ENCODE peak calls at places on chromosomes 1 and 21, in four cellular contexts. G is MM.1S, M is mammary epithelial cell, F is HepG2. V is an unnamed sample.

GRCh38 chr21:14438204-14438603 is 55.3 kb upstream of the HSPA13 start:
- DNase-seq in G (no peak), M (no peak), F (no peak), V (no peak)

GRCh38 chr1:66758247-66758755 is 6.0 kb downstream of the DYNLT5 start:
- DNase-seq in G (peak; percentile 94), M (no peak), F (no peak), V (peak; percentile 87)

GRCh38 chr1:154999651-155000474 is 2.7 kb upstream of the ZBTB7B start:
- DNase-seq in G (peak; percentile 91), M (no peak), F (peak; percentile 41), V (peak; percentile 76)

GRCh38 chr1:228076796-228077430 is 5.6 kb upstream of the ARF1 start:
- DNase-seq in G (no peak), M (no peak), F (no peak), V (no peak)

GRCh38 chr1:225813250-225813964 is 3.5 kb downstream of the EPHX1 start:
- DNase-seq in G (no peak), M (no peak), F (peak; percentile 100), V (peak; percentile 26)

GRCh38 chr1:68168545-68169065 is 63.7 kb downstream of the WLS start:
- DNase-seq in G (no peak), M (no peak), F (no peak), V (no peak)

GRCh38 chr21:40471103-40471502 is 375.9 kb downstream of the DSCAM start:
- DNase-seq in G (peak; percentile 70), M (no peak), F (no peak), V (no peak)

GRCh38 chr1:27392778-27393635 is 585 bp downstream of the GPR3 start:
- DNase-seq in G (no peak), M (no peak), F (no peak), V (no peak)

GRCh38 chr1:17662296-17662695 is 92.8 kb upstream of the ACTL8 start:
- DNase-seq in G (no peak), M (no peak), F (no peak), V (no peak)

GRCh38 chr1:8822383-8823294 is 5.2 kb upstream of the RERE start:
- DNase-seq in G (no peak), M (peak; percentile 84), F (peak; percentile 59), V (no peak)

GRCh38 chr1:1092149-1092855 is 18.2 kb upstream of the RNF223 start:
- DNase-seq in G (no peak), M (no peak), F (no peak), V (no peak)

GRCh38 chr1:113433177-113433576 is 42.9 kb downstream of the MAGI3 start:
- DNase-seq in G (no peak), M (no peak), F (no peak), V (no peak)

GRCh38 chr1:10904396-10905358 is 107.8 kb upstream of the TARDBP start:
- DNase-seq in G (no peak), M (no peak), F (no peak), V (peak; percentile 10)

GRCh38 chr1:109986054-109986444 is 1.5 kb downstream of the AHCYL1 start:
- DNase-seq in G (no peak), M (no peak), F (no peak), V (no peak)

GRCh38 chr1:109984456-109985250 is at the start of gene AHCYL1:
- DNase-seq in G (peak; percentile 94), M (peak; percentile 97), F (peak; percentile 95), V (peak; percentile 99)

GRCh38 chr1:109985251-109986053 is 887 bp downstream of the AHCYL1 start:
- DNase-seq in G (no peak), M (no peak), F (no peak), V (no peak)

GRCh38 chr1:109983380-109984189 is 980 bp upstream of the AHCYL1 start:
- DNase-seq in G (no peak), M (no peak), F (no peak), V (no peak)

GRCh38 chr1:109984190-109984455 is 442 bp upstream of the AHCYL1 start:
- DNase-seq in G (no peak), M (no peak), F (no peak), V (no peak)
- H3K4me3 ChIP-seq in G (peak overlapping the region; percentile 29), M (no peak overlapping the region), F (peak overlapping the region; percentile 31), V (peak overlapping the region; percentile 99)

GRCh38 chr1:164561007-164561406 is 2.0 kb downstream of the PBX1 start:
- DNase-seq in G (no peak), M (peak; percentile 31), F (no peak), V (no peak)
- H3K4me2 ChIP-seq in G (peak overlapping the region; percentile 45), M (peak overlapping the region; percentile 89), F (no peak overlapping the region), V (no peak overlapping the region)

GRCh38 chr1:246919902-246920301 is 11.8 kb downstream of the AHCTF1 start:
- DNase-seq in G (no peak), M (no peak), F (peak; percentile 69), V (no peak)
- H3K36me3 ChIP-seq in G (peaks cover 18% of the 10 kb centered on the region), M (peaks cover 14% of the 10 kb centered on the region), F (peaks cover 7% of the 10 kb centered on the region), V (peaks cover 91% of the 10 kb centered on the region)

GRCh38 chr1:198166900-198167299 is 10.1 kb downstream of the NEK7 start:
- DNase-seq in G (no peak), M (no peak), F (no peak), V (no peak)

GRCh38 chr1:198165927-198166647 is 9.3 kb downstream of the NEK7 start:
- DNase-seq in G (no peak), M (no peak), F (no peak), V (no peak)

GRCh38 chr1:198169704-198170103 is 12.9 kb downstream of the NEK7 start:
- DNase-seq in G (no peak), M (peak; percentile 97), F (no peak), V (no peak)

GRCh38 chr1:198168180-198168579 is 11.4 kb downstream of the NEK7 start:
- DNase-seq in G (no peak), M (peak; percentile 56), F (no peak), V (no peak)

DNA sequence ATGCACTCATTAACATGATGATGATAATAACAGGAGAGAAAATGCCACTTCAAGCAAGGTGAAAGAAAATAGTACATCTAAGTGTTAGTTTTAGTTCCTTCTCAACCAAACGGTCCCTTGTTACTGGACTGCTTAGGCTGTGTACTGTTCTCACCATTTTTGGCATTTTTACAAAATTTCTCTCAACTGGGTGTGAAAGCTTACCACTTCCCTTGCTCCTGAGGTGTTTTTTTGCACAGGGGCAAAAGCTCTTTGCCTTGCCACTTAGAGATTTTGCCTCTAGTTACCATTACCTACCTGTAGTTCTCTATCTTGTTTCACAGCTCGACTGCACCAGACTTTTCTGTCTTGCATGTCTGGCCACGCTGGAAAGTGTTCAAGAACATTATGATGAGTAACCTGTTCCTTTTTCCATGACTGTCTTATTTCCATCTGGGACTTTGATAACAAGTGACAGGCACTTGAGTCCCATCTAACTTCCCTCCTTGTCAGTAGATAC is 10.7 kb downstream of the NEK7 start:
- DNase-seq in G (no peak), M (peak; percentile 71), F (no peak), V (peak; percentile 33)
- H3K4me3 ChIP-seq in G (no peak overlapping the region), M (no peak overlapping the region), F (no peak overlapping the region), V (peak overlapping the region; percentile 11)

DNA sequence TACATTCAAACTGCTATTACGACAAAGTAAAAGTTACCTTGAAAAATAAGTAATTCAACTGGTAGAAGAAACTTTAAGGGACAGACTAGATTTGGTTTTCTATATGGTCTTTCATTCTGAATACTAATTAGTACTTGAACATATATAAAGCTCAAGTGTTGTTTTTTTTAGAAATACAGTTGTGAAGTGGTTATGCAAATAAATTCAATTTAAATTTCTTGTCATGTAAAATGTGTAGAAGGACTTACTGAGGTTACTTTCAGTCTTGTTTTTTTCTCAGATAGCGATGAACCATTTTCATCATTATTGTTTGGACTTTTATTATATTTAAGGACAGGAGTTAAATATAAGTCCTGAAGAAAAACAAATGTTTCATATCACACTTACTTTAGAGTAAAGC is 24.4 kb downstream of the HS2ST1 start:
- DNase-seq in G (no peak), M (no peak), F (no peak), V (no peak)
- H3K4me2 ChIP-seq in G (no peak overlapping the region), M (no peak overlapping the region), F (no peak overlapping the region), V (peak overlapping the region; percentile 14)

GRCh38 chr1:35177237-35177786 is 15.6 kb downstream of the SFPQ start:
- DNase-seq in G (no peak), M (no peak), F (no peak), V (no peak)
- H3K36me3 ChIP-seq in G (peaks cover 35% of the 10 kb centered on the region), M (peaks cover 60% of the 10 kb centered on the region), F (peaks cover 13% of the 10 kb centered on the region), V (peaks cover 80% of the 10 kb centered on the region)

GRCh38 chr1:151003175-151003574 is 3.5 kb downstream of the MINDY1 start:
- DNase-seq in G (no peak), M (no peak), F (no peak), V (no peak)
- H3K4me3 ChIP-seq in G (no peak overlapping the region), M (no peak overlapping the region), F (no peak overlapping the region), V (no peak overlapping the region)

DNA sequence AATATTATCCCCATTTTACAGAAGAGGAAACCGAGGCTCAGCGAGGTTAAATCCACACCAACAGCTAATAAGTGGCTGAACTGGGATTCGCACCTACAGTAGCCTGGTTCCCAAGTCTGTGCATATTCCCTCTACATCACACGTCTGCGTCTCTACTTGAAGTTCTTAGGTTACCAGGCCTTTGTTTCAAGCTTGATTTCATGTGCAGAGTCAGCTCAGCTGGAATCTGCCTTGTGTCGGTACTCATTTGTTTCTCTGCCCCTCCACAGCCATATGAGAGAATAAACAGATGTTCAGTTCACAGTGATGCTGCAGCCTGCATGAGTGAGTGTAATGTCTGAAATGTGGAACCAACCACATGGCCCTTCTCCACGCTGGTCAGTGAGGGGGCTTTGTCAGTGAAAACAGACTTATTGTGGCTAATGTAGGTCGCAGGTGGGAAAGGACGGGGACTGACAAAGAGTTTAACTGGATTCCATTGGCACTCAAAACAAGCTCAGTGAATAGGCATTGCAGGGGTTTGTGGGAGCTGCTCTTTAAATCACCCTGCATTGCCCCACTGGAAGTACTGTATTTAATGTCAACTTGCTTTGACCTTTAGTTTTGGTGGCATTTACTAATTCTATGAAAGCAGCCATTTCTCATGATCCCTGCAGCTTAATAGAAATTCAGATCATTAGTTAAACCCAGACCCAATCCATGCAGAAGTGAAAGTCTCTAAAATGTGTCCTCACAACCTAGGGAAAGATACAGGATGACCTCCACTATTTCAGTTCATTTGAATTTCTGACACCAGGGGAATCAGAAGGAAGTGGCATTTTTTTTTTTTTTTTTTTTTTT is 136.3 kb upstream of the FAM78B start:
- DNase-seq in G (no peak), M (no peak), F (no peak), V (no peak)
- H3K4me2 ChIP-seq in G (no peak overlapping the region), M (no peak overlapping the region), F (no peak overlapping the region), V (no peak overlapping the region)